ENCODE peak calls at places on chromosomes 12 and 14, in six cellular contexts. X, M, O, H, E and U are unnamed samples.
A peak's percentile ranks its signal among the peaks of the same experiment; 100 is the strongest.

GRCh38 chr14:90720336-90720735 is 95.9 kb downstream of the TTC7B start:
- DNase-seq in O (no peak), X (no peak), H (no peak), M (no peak), E (no peak), U (no peak)

GRCh38 chr14:91714805-91715204 is 17.1 kb downstream of the CATSPERB start:
- DNase-seq in H (no peak), X (peak; percentile 23), O (peak; percentile 19), E (no peak), M (no peak), U (no peak)

GRCh38 chr12:6729186-6729585 is 5.3 kb downstream of the COPS7A start:
- DNase-seq in M (no peak), E (no peak), X (no peak), O (no peak), H (no peak), U (no peak)

GRCh38 chr12:119679081-119679480 is 11.1 kb downstream of the PRKAB1 start:
- DNase-seq in E (no peak), X (no peak), H (no peak), O (no peak), M (no peak), U (no peak)

GRCh38 chr12:6957151-6957701 is 6.1 kb downstream of the PTPN6 start:
- DNase-seq in O (no peak), X (no peak), M (no peak), E (no peak), H (no peak), U (no peak)

GRCh38 chr12:102992297-102992696 is 34.8 kb downstream of the ASCL1 start:
- DNase-seq in M (no peak), X (no peak), O (no peak), H (no peak), E (no peak), U (no peak)

GRCh38 chr12:19093218-19093617 is 36.3 kb upstream of the PLEKHA5 start:
- DNase-seq in M (no peak), E (no peak), X (no peak), H (no peak), O (no peak), U (no peak)

GRCh38 chr12:26338574-26339572 is 143.5 kb downstream of the SSPN start:
- DNase-seq in M (no peak), E (peak; percentile 83), H (peak; percentile 67), O (no peak), X (no peak), U (no peak)

GRCh38 chr12:27060740-27061139 is 21.6 kb downstream of the C12orf71 start:
- DNase-seq in X (no peak), E (no peak), M (no peak), H (no peak), O (no peak), U (no peak)

GRCh38 chr12:2044165-2044564 is 8.6 kb upstream of the CACNA1C start:
- DNase-seq in X (no peak), O (no peak), E (no peak), H (no peak), M (no peak), U (no peak)

GRCh38 chr14:95014036-95014435 is 143.3 kb downstream of the DICER1 start:
- DNase-seq in X (no peak), H (no peak), M (no peak), O (no peak), E (no peak), U (no peak)

GRCh38 chr12:56520025-56520810 is 1.4 kb upstream of the RBMS2 start:
- DNase-seq in E (no peak), O (no peak), X (no peak), M (no peak), H (no peak), U (no peak)

GRCh38 chr12:96719671-96720362 is 187.2 kb upstream of the NEDD1 start:
- DNase-seq in O (peak; percentile 44), M (no peak), E (peak; percentile 20), X (peak; percentile 27), H (peak; percentile 5), U (no peak)

GRCh38 chr12:112097641-112098040 is 10.9 kb downstream of the NAA25 start:
- DNase-seq in E (peak; percentile 46), X (no peak), H (no peak), O (no peak), M (no peak), U (no peak)

GRCh38 chr12:74722709-74723108 is 185.1 kb downstream of the ATXN7L3B start:
- DNase-seq in E (no peak), O (no peak), M (no peak), H (peak; percentile 21), X (no peak), U (no peak)

GRCh38 chr12:77349703-77350102 is 284.3 kb upstream of the E2F7 start:
- DNase-seq in O (no peak), M (no peak), E (no peak), H (no peak), X (no peak), U (no peak)

GRCh38 chr12:131034631-131035267 is 81.0 kb downstream of the ADGRD1 start:
- DNase-seq in E (no peak), H (no peak), O (no peak), M (no peak), X (no peak), U (no peak)

GRCh38 chr12:71746983-71747611 is 7.6 kb upstream of the RAB21 start:
- DNase-seq in M (peak; percentile 52), H (peak; percentile 44), O (peak; percentile 43), E (peak; percentile 68), X (peak; percentile 40), U (peak; percentile 74)

GRCh38 chr12:27922591-27923139 is 49.9 kb downstream of the PTHLH start:
- DNase-seq in M (no peak), H (no peak), E (peak; percentile 94), O (no peak), X (no peak), U (no peak)

GRCh38 chr14:61280526-61281185 is 482 bp downstream of the TMEM30B start:
- DNase-seq in X (peak; percentile 84), E (peak; percentile 59), O (peak; percentile 83), H (no peak), M (no peak), U (peak; percentile 84)

GRCh38 chr14:32472512-32473472 is 143.7 kb downstream of the AKAP6 start:
- DNase-seq in M (no peak), E (peak; percentile 79), X (no peak), H (peak; percentile 74), O (no peak), U (peak; percentile 6)

GRCh38 chr14:102418853-102419240 is 56.1 kb downstream of the TECPR2 start:
- DNase-seq in X (no peak), M (no peak), E (no peak), H (no peak), O (no peak), U (no peak)

GRCh38 chr12:11771356-11771755 is 121.9 kb downstream of the ETV6 start:
- DNase-seq in X (no peak), O (no peak), E (peak; percentile 27), H (peak; percentile 48), M (no peak), U (no peak)

GRCh38 chr12:138171-138897 is 71.8 kb downstream of the IQSEC3 start:
- DNase-seq in H (no peak), M (no peak), X (no peak), E (no peak), O (no peak), U (no peak)

GRCh38 chr12:123131879-123132402 is 18.9 kb downstream of the PITPNM2 start:
- DNase-seq in O (peak; percentile 74), M (no peak), E (no peak), H (no peak), X (peak; percentile 39), U (no peak)

GRCh38 chr14:21734457-21735074 is 60.9 kb upstream of the OR4E1 start:
- DNase-seq in X (peak; percentile 42), M (peak; percentile 17), E (peak; percentile 57), O (peak; percentile 67), H (peak; percentile 10), U (peak; percentile 69)

GRCh38 chr12:76032043-76032981 is 736 bp upstream of the PHLDA1 start:
- DNase-seq in E (peak; percentile 57), X (peak; percentile 34), M (peak; percentile 46), H (peak; percentile 82), O (peak; percentile 49), U (peak; percentile 46)

GRCh38 chr12:111589601-111590000 is 9.5 kb downstream of the ATXN2 start:
- DNase-seq in M (no peak), E (no peak), O (no peak), H (no peak), X (no peak), U (no peak)

GRCh38 chr14:105398044-105398725 is at the start of gene TEX22:
- DNase-seq in O (peak; percentile 95), X (peak; percentile 95), M (peak; percentile 89), H (peak; percentile 54), E (peak; percentile 8), U (peak; percentile 75)

GRCh38 chr14:89625988-89626806 is 209.2 kb upstream of the FOXN3 start:
- DNase-seq in H (no peak), X (peak; percentile 39), M (no peak), O (no peak), E (peak; percentile 52), U (no peak)

GRCh38 chr12:57521475-57522018 is 1.1 kb upstream of the MBD6 start:
- DNase-seq in E (peak; percentile 52), M (peak; percentile 48), X (no peak), O (peak; percentile 57), H (no peak), U (peak; percentile 70)

GRCh38 chr12:49296836-49297694 is 2.1 kb downstream of the PRPH start:
- DNase-seq in O (peak; percentile 60), H (no peak), X (peak; percentile 71), E (no peak), M (peak; percentile 89), U (peak; percentile 86)

GRCh38 chr14:101335061-101335661 is 226.1 kb upstream of the DIO3 start:
- DNase-seq in E (peak; percentile 1), M (peak; percentile 42), O (no peak), H (no peak), X (no peak), U (no peak)

GRCh38 chr12:131449027-131449426 is 261.9 kb upstream of the SFSWAP start:
- DNase-seq in M (no peak), O (no peak), X (no peak), E (no peak), H (no peak), U (no peak)